ENCODE peak calls at places on chromosome 14, in four cellular contexts. W, V, J and B are unnamed samples.

GRCh38 chr14:54637829-54638446 is 71.0 kb downstream of the SAMD4A start:
- DNase-seq in V (no peak), J (no peak), W (no peak), B (peak; percentile 83)

GRCh38 chr14:39050389-39050788 is 52.6 kb downstream of the SEC23A start:
- DNase-seq in J (no peak), V (no peak), W (peak; percentile 94), B (peak; percentile 78)

GRCh38 chr14:68392393-68393085 is 400.3 kb downstream of the ZFP36L1 start:
- DNase-seq in V (no peak), J (no peak), W (no peak), B (no peak)

GRCh38 chr14:80644826-80645225 is 296.7 kb downstream of the CEP128 start:
- DNase-seq in V (no peak), W (no peak), J (no peak), B (no peak)

GRCh38 chr14:50875359-50876090 is 3.7 kb downstream of the ABHD12B start:
- DNase-seq in W (peak; percentile 11), J (no peak), V (peak; percentile 40), B (peak; percentile 81)

GRCh38 chr14:92473261-92473946 is 40.2 kb upstream of the RIN3 start:
- DNase-seq in J (no peak), V (no peak), W (no peak), B (peak; percentile 93)

GRCh38 chr14:102556098-102556677 is 36.3 kb upstream of the RCOR1 start:
- DNase-seq in J (no peak), W (no peak), V (no peak), B (no peak)

GRCh38 chr14:24861083-24861630 is 188.8 kb downstream of the STXBP6 start:
- DNase-seq in V (no peak), J (no peak), W (peak; percentile 28), B (no peak)

GRCh38 chr14:76770521-76771431 is 9.5 kb downstream of the VASH1 start:
- DNase-seq in V (no peak), J (no peak), W (no peak), B (no peak)

GRCh38 chr14:103284574-103285467 is 49.2 kb upstream of the EIF5 start:
- DNase-seq in W (peak; percentile 46), J (no peak), V (no peak), B (peak; percentile 24)

GRCh38 chr14:59463773-59464650 is 1.2 kb downstream of the GPR135 start:
- DNase-seq in W (no peak), J (peak; percentile 24), V (peak; percentile 2), B (no peak)

GRCh38 chr14:76884853-76885276 is 58.7 kb downstream of the LRRC74A start:
- DNase-seq in W (no peak), V (no peak), J (no peak), B (no peak)